ENCODE peak calls at places on chromosome 16, in four cellular contexts. E is GM12878, J is HepG2, X is K562. K is an unnamed sample.

GRCh38 chr16:89090669-89091426 is 2.8 kb upstream of the ACSF3 start:
- DNase-seq in E (no peak), J (no peak), X (no peak), K (no peak)

GRCh38 chr16:78444-79145 is 570 bp downstream of the MPG start:
- DNase-seq in E (no peak), J (no peak), X (no peak), K (peak)

GRCh38 chr16:6926762-6927161 is 405.9 kb upstream of the RBFOX1 start:
- DNase-seq in E (no peak), J (no peak), X (no peak), K (no peak)

GRCh38 chr16:73147958-73148357 is 100.0 kb upstream of the ZFHX3 start:
- DNase-seq in E (no peak), J (no peak), X (no peak), K (no peak)

GRCh38 chr16:88194397-88195020 is 188.2 kb upstream of the ZNF469 start:
- DNase-seq in E (no peak), J (peak), X (no peak), K (no peak)

GRCh38 chr16:13425840-13426239 is 494.1 kb upstream of the ERCC4 start:
- DNase-seq in E (no peak), J (no peak), X (no peak), K (no peak)

GRCh38 chr16:89374393-89374948 is 115.9 kb downstream of the ANKRD11 start:
- DNase-seq in E (no peak), J (no peak), X (no peak), K (peak)

GRCh38 chr16:80743772-80744171 is 60.6 kb downstream of the CDYL2 start:
- DNase-seq in E (no peak), J (no peak), X (no peak), K (no peak)

GRCh38 chr16:6856578-6856977 is 476.1 kb upstream of the RBFOX1 start:
- DNase-seq in E (no peak), J (no peak), X (no peak), K (no peak)

GRCh38 chr16:27579086-27579980 is 29.4 kb downstream of the KATNIP start:
- DNase-seq in E (no peak), J (peak), X (no peak), K (no peak)

GRCh38 chr16:53509906-53510703 is 7.1 kb upstream of the AKTIP start:
- DNase-seq in E (no peak), J (peak), X (peak), K (peak)

GRCh38 chr16:87350681-87351319 is 32.8 kb downstream of the FBXO31 start:
- DNase-seq in E (no peak), J (no peak), X (no peak), K (no peak)

GRCh38 chr16:89023621-89024511 is 46.9 kb upstream of the CBFA2T3 start:
- DNase-seq in E (no peak), J (no peak), X (no peak), K (no peak)

GRCh38 chr16:49472598-49472997 is 99.0 kb downstream of the C16orf78 start:
- DNase-seq in E (no peak), J (no peak), X (no peak), K (no peak)

GRCh38 chr16:19153876-19154275 is 14.2 kb upstream of the SYT17 start:
- DNase-seq in E (no peak), J (no peak), X (peak), K (peak)

GRCh38 chr16:19948186-19949104 is 63.8 kb upstream of the GPRC5B start:
- DNase-seq in E (no peak), J (no peak), X (no peak), K (no peak)

GRCh38 chr16:19354371-19354770 is 63.3 kb upstream of the TMC5 start:
- DNase-seq in E (no peak), J (no peak), X (no peak), K (no peak)

GRCh38 chr16:58020628-58021521 is 4.7 kb upstream of the MMP15 start:
- DNase-seq in E (no peak), J (peak), X (peak), K (peak)

GRCh38 chr16:55280622-55281021 is 43.4 kb upstream of the IRX6 start:
- DNase-seq in E (no peak), J (no peak), X (no peak), K (no peak)

GRCh38 chr16:70159355-70160348 is 13.9 kb upstream of the CLEC18C start:
- DNase-seq in E (no peak), J (no peak), X (peak), K (peak)

GRCh38 chr16:10694306-10694705 is 424 bp downstream of the TEKT5 start:
- DNase-seq in E (no peak), J (no peak), X (no peak), K (no peak)

GRCh38 chr16:35734728-35735402 is 2275.5 kb downstream of the TP53TG3F start:
- DNase-seq in E (no peak), J (no peak), X (no peak), K (no peak)

GRCh38 chr16:3007957-3008748 is 4.6 kb upstream of the CLDN9 start:
- DNase-seq in E (no peak), J (no peak), X (peak), K (no peak)

GRCh38 chr16:31008154-31008950 is 2.1 kb downstream of the STX1B start:
- DNase-seq in E (no peak), J (no peak), X (no peak), K (no peak)

GRCh38 chr16:30947533-30948086 is 1.3 kb upstream of the ORAI3 start:
- DNase-seq in E (no peak), J (no peak), X (no peak), K (no peak)

GRCh38 chr16:89123831-89124100 is 30.1 kb downstream of the ACSF3 start:
- DNase-seq in E (no peak), J (no peak), X (no peak), K (no peak)

GRCh38 chr16:68357923-68358322 is 47.1 kb downstream of the PRMT7 start:
- DNase-seq in E (no peak), J (no peak), X (no peak), K (no peak)

GRCh38 chr16:87085441-87085840 is 231.8 kb downstream of the C16orf95 start:
- DNase-seq in E (no peak), J (no peak), X (no peak), K (no peak)

GRCh38 chr16:88650749-88651275 is at the start of gene CYBA:
- DNase-seq in E (peak), J (peak), X (peak), K (peak)

GRCh38 chr16:87792205-87792565 is 26.4 kb upstream of the KLHDC4 start:
- DNase-seq in E (no peak), J (no peak), X (no peak), K (no peak)

GRCh38 chr16:4686497-4687210 is 6.7 kb upstream of the NUDT16L1 start:
- DNase-seq in E (no peak), J (no peak), X (no peak), K (no peak)
- TF ChIP-seq TARDBP in E (no peak), J (no peak), X (no peak), K (no peak)

GRCh38 chr16:4212934-4213296 is 29.0 kb downstream of the SRL start:
- DNase-seq in E (no peak), J (peak), X (no peak), K (no peak)

GRCh38 chr16:4215106-4215505 is 26.8 kb downstream of the SRL start:
- DNase-seq in E (no peak), J (no peak), X (no peak), K (no peak)

GRCh38 chr16:4213721-4214120 is 28.2 kb downstream of the SRL start:
- DNase-seq in E (no peak), J (no peak), X (no peak), K (no peak)

GRCh38 chr16:4212207-4212933 is 29.5 kb downstream of the SRL start:
- DNase-seq in E (no peak), J (no peak), X (no peak), K (no peak)

GRCh38 chr16:4214215-4214621 is 27.7 kb downstream of the SRL start:
- DNase-seq in E (no peak), J (peak), X (no peak), K (no peak)
- TF ChIP-seq TARDBP in E (no peak), J (no peak), X (no peak), K (no peak)

GRCh38 chr16:47392114-47392513 is 68.7 kb downstream of the ITFG1 start:
- DNase-seq in E (peak), J (peak), X (peak), K (no peak)
- TF ChIP-seq TARDBP in E (no peak), J (no peak), X (no peak), K (no peak)

DNA sequence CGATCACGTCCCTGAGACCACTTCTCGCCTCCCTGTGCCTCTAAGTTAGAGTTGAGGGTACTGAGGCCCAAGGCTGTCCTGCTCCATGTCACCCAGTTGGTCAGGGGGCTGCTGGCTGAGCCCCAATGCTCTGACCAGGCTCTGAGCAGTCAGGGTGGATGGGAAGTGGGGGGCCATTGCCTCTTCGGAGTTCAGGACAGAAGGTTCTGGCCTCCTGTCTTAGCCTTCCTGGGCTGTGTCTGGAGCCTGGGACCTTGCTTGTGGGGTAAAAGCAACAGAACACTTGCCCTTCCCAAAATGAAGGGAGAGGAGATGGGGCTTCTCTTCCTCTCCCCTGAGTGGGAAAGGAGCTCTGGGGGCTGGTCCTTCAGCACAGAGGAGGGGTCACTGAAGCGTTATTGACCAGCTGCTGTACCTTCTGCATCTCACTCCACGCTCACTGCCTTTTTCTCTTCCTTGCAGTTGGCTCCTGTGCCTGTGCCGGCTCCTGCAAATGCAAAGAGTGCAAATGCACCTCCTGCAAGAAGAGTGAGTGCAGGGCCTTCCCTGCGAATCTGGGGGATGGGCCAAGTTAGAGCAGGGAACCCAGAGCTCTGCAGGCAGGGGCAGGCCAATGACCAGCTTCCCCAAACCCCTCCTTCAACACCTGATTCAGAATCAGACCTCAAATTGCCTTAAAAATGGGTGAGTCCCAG is 580 bp downstream of the MT1X start:
- DNase-seq in E (no peak), J (no peak), X (no peak), K (no peak)
- TF ChIP-seq TARDBP in E (no peak), J (no peak), X (no peak), K (no peak)

GRCh38 chr16:74695450-74696422 is 4.9 kb downstream of the MLKL start:
- DNase-seq in E (peak), J (peak), X (peak), K (peak)
- TF ChIP-seq TARDBP in E (peak), J (peak), X (no peak), K (no peak)

GRCh38 chr16:84612686-84613085 is 5.2 kb downstream of the COTL1 start:
- DNase-seq in E (no peak), J (no peak), X (no peak), K (no peak)
- TF ChIP-seq TARDBP in E (no peak), J (no peak), X (no peak), K (no peak)

DNA sequence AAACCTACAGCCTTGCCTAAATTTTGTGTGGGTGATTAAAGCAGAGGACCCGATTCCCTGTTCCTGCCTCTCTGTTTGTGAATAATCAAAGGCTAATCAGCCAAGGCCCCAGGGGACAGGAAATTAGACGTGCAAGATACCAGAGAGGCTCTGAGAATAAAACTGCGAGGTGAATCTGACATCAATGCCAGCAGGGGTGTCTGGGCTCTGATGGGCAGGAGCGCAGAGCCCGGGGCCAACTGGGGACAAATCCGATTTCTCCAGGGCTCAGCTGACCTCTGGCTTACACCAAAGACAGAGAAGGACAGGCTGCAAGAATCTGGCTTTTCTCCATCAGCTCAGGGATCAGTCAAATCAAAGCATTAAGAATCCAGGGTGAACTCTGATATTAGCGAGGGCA is 174.3 kb downstream of the XYLT1 start:
- DNase-seq in E (no peak), J (no peak), X (no peak), K (no peak)
- TF ChIP-seq TARDBP in E (no peak), J (no peak), X (no peak), K (no peak)

DNA sequence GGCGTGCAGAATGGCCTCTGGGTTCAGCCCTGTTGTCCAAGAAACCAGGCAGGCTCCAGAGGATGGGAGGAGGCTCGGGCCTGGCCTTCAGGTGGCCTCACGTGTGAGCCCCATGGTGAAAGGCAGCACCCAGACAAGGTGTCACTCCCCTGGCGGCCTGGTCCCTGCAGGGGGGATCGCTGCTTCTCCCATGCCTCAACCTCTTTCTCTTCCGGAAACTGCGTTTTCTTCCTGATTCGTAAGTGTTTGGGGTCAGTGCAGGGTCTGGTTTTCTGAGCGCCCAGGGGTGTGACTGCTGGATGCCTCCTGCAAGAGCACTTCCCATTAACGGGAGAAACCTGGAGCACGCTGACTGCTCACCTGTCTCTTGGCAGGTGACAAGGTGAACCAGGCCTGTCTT is 70.0 kb upstream of the CIBAR2 start:
- DNase-seq in E (no peak), J (no peak), X (no peak), K (no peak)
- TF ChIP-seq TARDBP in E (no peak), J (no peak), X (no peak), K (no peak)